ENCODE peak calls at places on chromosome 2, in eight cellular contexts. X, D, N, I, G, A, J and S are unnamed samples.
A peak's percentile ranks its signal among the peaks of the same experiment; 100 is the strongest.

GRCh38 chr2:146597291-146597690 is 1247.5 kb upstream of the ACVR2A start:
- DNase-seq in J (no peak), X (no peak), I (peak; percentile 77), D (no peak), G (no peak), N (no peak), A (no peak), S (no peak)

GRCh38 chr2:241641631-241642030 is 4.1 kb downstream of the ATG4B start:
- DNase-seq in N (no peak), A (no peak), I (no peak), X (no peak), G (no peak), J (no peak), D (no peak), S (no peak)

GRCh38 chr2:120938132-120938771 is 202.6 kb downstream of the GLI2 start:
- DNase-seq in G (no peak), X (peak; percentile 86), A (no peak), J (no peak), I (no peak), N (no peak), D (no peak), S (no peak)

GRCh38 chr2:129903586-129904425 is 75.7 kb upstream of the RAB6C start:
- DNase-seq in I (no peak), N (no peak), D (no peak), A (no peak), G (no peak), X (peak; percentile 67), J (no peak), S (no peak)

GRCh38 chr2:218017211-218018053 is 14.6 kb upstream of the TNS1 start:
- DNase-seq in A (no peak), X (peak; percentile 70), D (no peak), G (no peak), N (no peak), J (no peak), I (no peak), S (no peak)

GRCh38 chr2:172574965-172575364 is 19.1 kb downstream of the PDK1 start:
- DNase-seq in D (no peak), G (no peak), I (no peak), N (no peak), J (no peak), X (no peak), A (no peak), S (no peak)

GRCh38 chr2:44719564-44719963 is 221.9 kb upstream of the SIX3 start:
- DNase-seq in D (no peak), G (no peak), X (no peak), I (no peak), J (no peak), N (no peak), A (peak; percentile 13), S (no peak)

GRCh38 chr2:23668756-23669304 is 258.1 kb downstream of the ATAD2B start:
- DNase-seq in X (no peak), D (no peak), I (no peak), A (no peak), G (no peak), J (no peak), N (no peak), S (no peak)

GRCh38 chr2:233399306-233400225 is 45.3 kb downstream of the DGKD start:
- DNase-seq in A (no peak), J (no peak), D (no peak), N (no peak), I (no peak), X (no peak), G (no peak), S (no peak)

GRCh38 chr2:164737612-164738081 is 104.0 kb downstream of the COBLL1 start:
- DNase-seq in A (peak; percentile 83), D (peak; percentile 13), J (peak; percentile 24), I (peak; percentile 79), G (peak; percentile 50), N (peak; percentile 23), X (peak; percentile 44), S (peak; percentile 72)

GRCh38 chr2:128639693-128640092 is 321.0 kb upstream of the HS6ST1 start:
- DNase-seq in A (no peak), G (no peak), N (no peak), J (no peak), I (no peak), X (no peak), D (no peak), S (no peak)

GRCh38 chr2:61181382-61182058 is 19.5 kb downstream of the C2orf74 start:
- DNase-seq in X (no peak), I (no peak), D (no peak), A (no peak), J (no peak), G (no peak), N (no peak), S (no peak)

GRCh38 chr2:187155472-187155871 is 292.6 kb downstream of the CALCRL start:
- DNase-seq in X (no peak), A (peak; percentile 3), I (no peak), D (no peak), G (no peak), J (no peak), N (no peak), S (no peak)

GRCh38 chr2:88265352-88265960 is 95.3 kb downstream of the THNSL2 start:
- DNase-seq in G (peak; percentile 0), I (peak; percentile 48), J (no peak), X (no peak), N (no peak), A (no peak), D (no peak), S (peak; percentile 24)

GRCh38 chr2:112275887-112276773 is 733 bp downstream of the ZC3H6 start:
- DNase-seq in D (peak; percentile 89), I (peak; percentile 84), G (peak; percentile 89), A (peak; percentile 95), J (peak; percentile 81), X (peak; percentile 78), N (peak; percentile 55), S (peak; percentile 92)

GRCh38 chr2:151289972-151290335 is 486 bp upstream of the NMI start:
- DNase-seq in N (no peak), D (no peak), I (peak; percentile 92), A (no peak), G (no peak), J (no peak), X (no peak), S (peak; percentile 61)

GRCh38 chr2:106277426-106277825 is 83.3 kb upstream of the UXS1 start:
- DNase-seq in D (no peak), J (no peak), I (no peak), G (no peak), X (no peak), N (no peak), A (no peak), S (no peak)

GRCh38 chr2:203492965-203493364 is 42.1 kb downstream of the RAPH1 start:
- DNase-seq in A (no peak), I (peak; percentile 4), D (no peak), J (peak; percentile 67), N (no peak), G (peak; percentile 68), X (no peak), S (no peak)

GRCh38 chr2:207126724-207127314 is 38.9 kb downstream of the KLF7 start:
- DNase-seq in J (no peak), G (no peak), X (no peak), A (no peak), I (no peak), D (no peak), N (no peak), S (no peak)

GRCh38 chr2:203811491-203812221 is 55.9 kb upstream of the CTLA4 start:
- DNase-seq in X (no peak), G (peak; percentile 96), I (peak; percentile 90), N (peak; percentile 63), J (peak; percentile 94), A (no peak), D (no peak), S (peak; percentile 87)

GRCh38 chr2:71933467-71934319 is 214.0 kb downstream of the CYP26B1 start:
- DNase-seq in I (peak; percentile 60), D (no peak), A (peak; percentile 23), N (no peak), G (peak; percentile 33), J (peak; percentile 14), X (no peak), S (no peak)

GRCh38 chr2:205990104-205990503 is 95.9 kb downstream of the INO80D start:
- DNase-seq in D (no peak), I (no peak), X (no peak), N (no peak), G (no peak), A (no peak), J (no peak), S (no peak)

GRCh38 chr2:130791617-130791939 is 36.2 kb downstream of the AMER3 start:
- DNase-seq in I (no peak), N (no peak), D (no peak), A (no peak), J (no peak), G (no peak), X (no peak), S (no peak)

GRCh38 chr2:42522035-42522434 is 28.3 kb upstream of the KCNG3 start:
- DNase-seq in N (no peak), D (no peak), I (no peak), A (no peak), J (no peak), X (no peak), G (no peak), S (no peak)

GRCh38 chr2:197777823-197778407 is 7.2 kb downstream of the BOLL start:
- DNase-seq in N (peak; percentile 6), D (peak; percentile 18), I (peak; percentile 48), A (peak; percentile 19), X (peak; percentile 13), G (peak; percentile 13), J (peak; percentile 16), S (peak; percentile 69)

GRCh38 chr2:55236992-55237543 is 4.6 kb downstream of the RPS27A start:
- DNase-seq in G (no peak), X (no peak), I (no peak), D (no peak), N (no peak), A (no peak), J (no peak), S (no peak)
- H3K4me3 ChIP-seq in G (no peak overlapping the region), X (no peak overlapping the region), I (no peak overlapping the region), D (no peak overlapping the region), N (no peak overlapping the region), A (no peak overlapping the region), J (no peak overlapping the region), S (no peak overlapping the region)

DNA sequence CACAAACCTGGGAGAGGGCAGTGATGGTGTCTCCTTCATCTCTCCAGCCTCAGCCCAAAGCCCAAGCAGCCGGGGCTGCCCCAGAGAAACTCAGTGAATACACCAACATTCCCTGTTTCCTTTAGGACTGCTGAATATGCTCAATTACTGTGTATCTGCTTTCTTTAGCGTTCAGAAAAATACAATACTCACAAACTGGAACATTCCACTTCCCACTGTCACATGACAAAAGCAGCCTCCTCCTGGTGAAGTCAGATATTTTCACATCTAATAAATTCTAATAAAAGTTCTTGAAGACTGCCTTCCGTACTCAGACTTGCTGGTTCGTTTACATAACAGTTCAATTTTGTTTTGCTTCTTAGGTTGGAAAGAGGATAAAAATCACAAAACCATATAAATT is 190.9 kb upstream of the HNRNPA3 start:
- DNase-seq in I (no peak), J (no peak), X (no peak), G (no peak), D (no peak), A (no peak), N (no peak), S (no peak)
- TF ChIP-seq CTCF in I (no peak), J (no peak), X (no peak), G (no peak), D (no peak), A (no peak), N (no peak), S (no peak)

GRCh38 chr2:37325625-37326071 is 1.0 kb upstream of the PRKD3 start:
- DNase-seq in I (no peak), A (no peak), G (no peak), N (no peak), X (no peak), J (no peak), D (no peak), S (no peak)
- H3K4me3 ChIP-seq in I (no peak overlapping the region), A (no peak overlapping the region), G (peak overlapping the region; percentile 58), N (peak overlapping the region; percentile 74), X (peak overlapping the region; percentile 88), J (peak overlapping the region; percentile 79), D (no peak overlapping the region), S (peak overlapping the region; percentile 77)

GRCh38 chr2:163734911-163735691 is 707 bp downstream of the FIGN start:
- DNase-seq in N (no peak), D (no peak), I (peak; percentile 27), G (peak; percentile 41), X (peak; percentile 20), J (no peak), A (peak; percentile 36), S (peak; percentile 25)
- TF ChIP-seq CTCF in N (no peak), D (no peak), I (no peak), G (no peak), X (no peak), J (no peak), A (no peak), S (no peak)